ENCODE peak calls at places on chromosomes 7 and 10, in four cellular contexts. L, C, O and J are unnamed samples.

GRCh38 chr10:32865170-32865569 is 92.9 kb downstream of the ITGB1 start:
- DNase-seq in L (no peak), C (no peak), O (no peak), J (no peak)

GRCh38 chr7:2529161-2530075 is 9.8 kb downstream of the LFNG start:
- DNase-seq in L (peak), C (no peak), O (no peak), J (peak)

GRCh38 chr7:112414855-112415490 is 35.3 kb upstream of the IFRD1 start:
- DNase-seq in L (peak), C (no peak), O (no peak), J (no peak)

GRCh38 chr10:58608826-58609225 is 96.2 kb downstream of the BICC1 start:
- DNase-seq in L (no peak), C (no peak), O (no peak), J (no peak)

GRCh38 chr10:22022257-22023051 is 18.9 kb upstream of the DNAJC1 start:
- DNase-seq in L (peak), C (no peak), O (no peak), J (no peak)

GRCh38 chr10:42638821-42639270 is 476 bp upstream of the ZNF33B start:
- DNase-seq in L (no peak), C (no peak), O (no peak), J (no peak)

GRCh38 chr7:100574362-100575205 is 884 bp upstream of the SAP25 start:
- DNase-seq in L (no peak), C (no peak), O (no peak), J (no peak)

GRCh38 chr7:44980393-44981034 is 1.7 kb upstream of the MYO1G start:
- DNase-seq in L (peak), C (no peak), O (no peak), J (peak)

GRCh38 chr7:44920119-44920518 is 34.8 kb upstream of the PURB start:
- DNase-seq in L (no peak), C (no peak), O (no peak), J (no peak)

GRCh38 chr7:37248396-37248836 is 200.2 kb downstream of the ELMO1 start:
- DNase-seq in L (no peak), C (no peak), O (no peak), J (no peak)

DNA sequence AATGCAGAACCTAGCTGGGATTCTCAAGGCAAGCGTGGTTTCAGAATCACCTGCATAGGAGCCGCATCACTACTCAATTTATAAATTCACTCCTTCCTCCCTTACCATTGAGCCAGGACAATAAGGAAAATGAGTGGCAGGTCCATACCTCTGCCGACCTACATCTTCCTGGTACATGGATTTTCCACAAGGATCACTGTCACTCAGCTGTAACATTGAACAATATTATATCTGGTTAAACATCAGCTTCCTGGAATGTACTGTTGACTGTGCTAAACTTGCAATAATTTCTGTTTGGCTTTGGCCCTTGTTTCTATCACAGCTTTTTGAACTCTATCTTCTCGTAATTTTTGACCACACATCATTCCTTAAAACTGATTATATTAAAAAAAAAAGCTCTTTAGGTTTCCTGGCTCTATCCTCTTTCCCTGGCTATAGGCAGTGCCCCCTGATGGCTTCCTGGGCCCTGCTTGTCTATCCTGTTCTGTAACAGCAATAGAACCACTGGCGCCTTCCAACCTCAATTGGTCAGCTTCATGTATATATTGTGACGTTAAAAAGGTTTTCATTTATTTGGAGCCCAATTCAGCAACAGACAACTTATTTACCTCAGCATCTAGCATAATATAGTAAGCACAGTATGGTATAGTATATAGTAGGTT is 59.2 kb downstream of the RNLS start:
- DNase-seq in L (no peak), C (no peak), O (no peak), J (no peak)
- TF ChIP-seq CTCF in L (no peak), C (no peak), O (no peak), J (no peak)

GRCh38 chr7:6165075-6165474 is 107.3 kb downstream of the CYTH3 start:
- DNase-seq in L (no peak), C (no peak), O (no peak), J (peak)

GRCh38 chr7:6163402-6163801 is 109.0 kb downstream of the CYTH3 start:
- DNase-seq in L (no peak), C (peak), O (no peak), J (peak)

GRCh38 chr7:6164010-6164409 is 108.4 kb downstream of the CYTH3 start:
- DNase-seq in L (no peak), C (peak), O (no peak), J (peak)

GRCh38 chr7:6165521-6166325 is 106.7 kb downstream of the CYTH3 start:
- DNase-seq in L (peak), C (no peak), O (no peak), J (no peak)

DNA sequence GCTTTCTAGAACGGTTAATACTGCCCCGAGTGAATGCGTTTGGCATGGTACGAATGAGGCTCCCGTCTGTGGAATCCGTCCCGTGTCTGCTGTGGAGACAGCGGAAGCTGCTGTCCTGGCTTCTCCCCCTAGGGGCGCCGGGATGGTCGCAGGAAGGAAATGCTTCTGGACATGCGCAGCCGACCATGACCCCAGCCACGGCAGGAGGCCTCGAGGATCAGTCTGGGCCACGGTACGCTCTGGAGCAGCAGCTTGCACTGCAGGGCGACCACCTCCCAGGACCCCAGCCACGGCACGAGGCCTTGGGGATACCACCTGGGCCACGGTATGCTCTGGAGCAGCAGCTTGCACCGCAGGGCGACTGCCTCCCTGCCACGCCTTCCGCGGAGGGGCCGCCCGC is 107.9 kb downstream of the CYTH3 start:
- DNase-seq in L (no peak), C (peak), O (no peak), J (peak)
- TF ChIP-seq CTCF in L (peak), C (peak), O (peak), J (no peak)

DNA sequence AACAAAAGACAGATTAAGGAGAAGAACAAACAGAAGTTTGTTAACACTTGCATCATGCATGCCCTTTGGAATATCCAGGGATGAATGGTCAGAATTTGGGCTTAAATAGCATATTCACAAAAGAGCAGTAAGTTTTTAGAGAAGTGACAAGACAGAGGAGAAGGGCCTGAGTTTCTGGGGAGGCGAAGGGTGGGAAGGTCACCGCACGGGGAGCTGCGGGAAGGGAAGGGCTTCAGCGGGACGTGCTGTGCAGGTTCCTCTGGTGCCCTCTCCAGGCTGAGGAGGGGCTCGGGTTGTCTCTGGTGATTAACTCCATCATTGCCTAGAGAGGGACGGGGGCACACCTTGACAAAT is 10.4 kb upstream of the ZNF22 start:
- DNase-seq in L (no peak), C (no peak), O (no peak), J (no peak)
- TF ChIP-seq CTCF in L (no peak), C (peak), O (peak), J (no peak)

GRCh38 chr10:115441907-115442520 is 348.8 kb downstream of the ATRNL1 start:
- DNase-seq in L (no peak), C (no peak), O (no peak), J (no peak)
- TF ChIP-seq CTCF in L (no peak), C (peak), O (no peak), J (no peak)

GRCh38 chr7:142873871-142874270 is 11.7 kb downstream of the TRPV6 start:
- DNase-seq in L (no peak), C (no peak), O (no peak), J (no peak)

GRCh38 chr7:142872106-142872675 is 13.4 kb downstream of the TRPV6 start:
- DNase-seq in L (no peak), C (no peak), O (no peak), J (peak)

GRCh38 chr7:142874837-142875236 is 10.7 kb downstream of the TRPV6 start:
- DNase-seq in L (no peak), C (no peak), O (no peak), J (no peak)

GRCh38 chr7:142874409-142874808 is 11.1 kb downstream of the TRPV6 start:
- DNase-seq in L (no peak), C (no peak), O (no peak), J (no peak)

GRCh38 chr7:142873281-142873784 is 12.2 kb downstream of the TRPV6 start:
- DNase-seq in L (peak), C (no peak), O (no peak), J (peak)
- TF ChIP-seq CTCF in L (peak), C (peak), O (peak), J (peak)

DNA sequence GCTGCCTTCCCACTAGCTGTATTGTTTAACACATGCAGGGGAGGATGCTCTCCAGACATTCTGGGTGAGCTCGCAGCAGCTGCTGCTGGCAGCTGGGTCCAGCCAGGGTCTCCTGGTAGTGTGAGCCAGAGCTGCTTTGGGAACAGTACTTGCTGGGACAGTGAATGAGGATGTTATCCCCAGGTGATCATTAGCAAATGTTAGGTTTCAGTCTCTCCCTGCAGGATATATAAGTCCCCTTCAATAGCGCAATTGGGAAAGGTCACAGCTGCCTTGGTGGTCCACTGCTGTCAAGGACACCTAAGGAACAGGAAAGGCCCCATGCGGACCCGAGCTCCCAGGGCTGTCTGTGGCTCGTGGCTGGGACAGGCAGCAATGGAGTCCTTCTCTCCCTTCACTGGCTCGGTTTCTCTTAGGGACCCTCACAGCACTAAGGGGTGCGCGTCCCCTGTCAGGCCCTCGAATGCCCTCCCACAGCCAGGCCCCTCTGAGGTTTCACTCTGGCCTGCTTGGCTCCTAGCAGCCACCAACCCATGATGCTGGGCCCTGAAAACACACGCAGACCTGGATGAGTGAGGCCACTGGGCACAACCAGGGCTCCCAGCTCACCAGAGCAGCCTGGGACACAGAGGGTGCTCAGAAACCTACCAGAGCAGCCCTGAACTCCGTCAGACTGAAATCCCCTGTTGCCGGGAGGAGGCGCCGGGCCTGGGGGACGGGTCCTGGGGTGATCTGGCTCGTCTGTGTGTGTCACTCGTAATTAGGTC is 173.0 kb upstream of the LANCL2 start:
- DNase-seq in L (no peak), C (no peak), O (no peak), J (no peak)
- TF ChIP-seq CTCF in L (no peak), C (no peak), O (peak), J (no peak)

GRCh38 chr7:75038508-75038907 is 35.1 kb downstream of the RCC1L start:
- DNase-seq in L (no peak), C (no peak), O (no peak), J (no peak)
- TF ChIP-seq CTCF in L (no peak), C (no peak), O (no peak), J (no peak)

GRCh38 chr10:79068562-79069324 is at the start of gene ZMIZ1:
- DNase-seq in L (peak), C (peak), O (peak), J (peak)
- TF ChIP-seq CTCF in L (no peak), C (peak), O (no peak), J (peak)